ENCODE peak calls at places on chromosomes 6 and 20, in five cellular contexts. I is cardiac muscle cell, L is endodermal cell, X is GM12878, R is right atrium auricular region. J is an unnamed sample.
A peak's percentile ranks its signal among the peaks of the same experiment; 100 is the strongest.

GRCh38 chr20:36091561-36092423 is 62.7 kb upstream of the EPB41L1 start:
- DNase-seq in I (no peak), L (peak; percentile 71), X (no peak), R (no peak), J (no peak)

GRCh38 chr20:38504368-38505090 is 31.9 kb downstream of the RALGAPB start:
- DNase-seq in I (no peak), L (no peak), X (no peak), R (no peak), J (no peak)

GRCh38 chr6:166032366-166033171 is 135.1 kb downstream of the TBXT start:
- DNase-seq in I (no peak), L (peak; percentile 86), X (no peak), R (no peak), J (no peak)

GRCh38 chr6:26743157-26743821 is 83.7 kb upstream of the ZNF322 start:
- DNase-seq in I (peak; percentile 10), L (peak; percentile 88), X (no peak), R (no peak), J (no peak)

GRCh38 chr6:138666636-138667035 is 106.9 kb upstream of the CCDC28A start:
- DNase-seq in I (no peak), L (no peak), X (no peak), R (no peak), J (no peak)

GRCh38 chr6:50565004-50565403 is 148.3 kb upstream of the TFAP2D start:
- DNase-seq in I (no peak), L (no peak), X (no peak), R (no peak), J (no peak)

GRCh38 chr20:17998446-17998845 is 29.6 kb downstream of the MGME1 start:
- DNase-seq in I (no peak), L (no peak), X (no peak), R (no peak), J (no peak)

GRCh38 chr6:51570168-51570921 is 517.1 kb downstream of the PKHD1 start:
- DNase-seq in I (no peak), L (no peak), X (no peak), R (no peak), J (no peak)

GRCh38 chr6:170269151-170269872 is 21.6 kb downstream of the DLL1 start:
- DNase-seq in I (no peak), L (peak; percentile 88), X (no peak), R (no peak), J (no peak)

GRCh38 chr20:41138527-41139226 is 1.3 kb downstream of the PLCG1 start:
- DNase-seq in I (peak; percentile 31), L (no peak), X (no peak), R (no peak), J (peak; percentile 32)

GRCh38 chr20:51500311-51500710 is 42.2 kb downstream of the NFATC2 start:
- DNase-seq in I (no peak), L (peak; percentile 31), X (peak; percentile 37), R (no peak), J (peak; percentile 25)

GRCh38 chr20:44183282-44183681 is 3.7 kb downstream of the JPH2 start:
- DNase-seq in I (peak; percentile 69), L (no peak), X (no peak), R (peak; percentile 18), J (no peak)

DNA sequence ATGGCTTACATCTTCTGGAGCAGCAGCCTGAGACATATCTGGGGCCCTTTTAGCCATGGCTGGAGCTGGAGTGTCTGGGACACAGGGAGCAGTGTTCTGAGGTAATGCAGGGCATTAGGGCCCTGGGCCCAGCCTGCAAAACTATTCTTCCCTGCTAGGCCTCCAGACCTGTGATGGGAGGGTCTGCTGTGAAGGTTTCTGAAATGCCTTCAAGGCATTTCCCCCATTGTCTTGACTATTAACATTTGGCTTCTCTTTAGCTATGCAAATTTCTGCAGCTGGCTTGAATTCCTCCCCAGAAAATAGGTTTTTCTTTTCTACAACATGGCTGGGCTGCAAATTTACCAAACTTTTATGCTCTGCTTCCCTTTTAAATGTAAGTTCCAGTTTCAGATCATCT is 61.5 kb downstream of the EDN1 start:
- DNase-seq in I (no peak), L (no peak), X (no peak), R (no peak), J (no peak)
- H3K9me3 ChIP-seq in I (no peaks in the 10 kb centered on the region), L (peaks cover 24% of the 10 kb centered on the region), X (peaks cover 27% of the 10 kb centered on the region), R (peaks cover 17% of the 10 kb centered on the region), J (no peaks in the 10 kb centered on the region)

DNA sequence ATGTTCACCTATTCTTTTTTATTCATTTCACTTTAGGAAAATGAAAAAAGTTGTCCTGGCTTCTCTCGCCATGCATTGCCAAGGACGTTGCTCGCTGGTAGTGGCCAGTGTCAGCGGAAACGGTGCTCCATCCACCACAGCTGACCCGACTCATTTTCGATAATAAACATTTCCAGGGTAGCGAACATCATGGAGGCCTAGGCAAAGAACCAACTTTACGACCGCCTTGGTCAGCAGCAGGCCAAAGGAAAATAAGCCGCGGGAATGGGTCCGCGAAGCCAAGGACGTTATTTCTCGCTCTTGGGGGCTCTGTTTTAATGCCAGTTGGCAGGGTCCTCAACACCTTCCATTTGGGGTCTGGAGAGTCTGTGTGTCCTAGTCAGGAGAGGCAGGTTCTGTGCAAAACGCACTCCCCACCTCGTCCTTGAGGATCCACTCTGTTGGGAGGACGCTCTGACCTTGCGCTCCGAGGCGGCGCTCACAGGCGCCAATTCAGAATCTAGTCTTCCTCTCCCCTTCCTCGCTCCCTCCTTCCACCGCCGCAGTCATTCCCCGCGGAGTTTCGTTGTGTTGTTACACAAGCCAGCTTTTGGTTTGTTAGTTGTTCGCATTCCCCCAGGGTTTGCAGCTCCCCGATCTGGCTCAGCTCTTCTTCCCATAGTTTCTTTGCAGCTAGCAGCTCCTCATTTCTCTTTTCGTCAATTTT is 4.1 kb upstream of the PAX1 start:
- DNase-seq in I (no peak), L (peak; percentile 75), X (no peak), R (no peak), J (no peak)
- H3K9me3 ChIP-seq in I (no peaks in the 10 kb centered on the region), L (no peaks in the 10 kb centered on the region), X (no peaks in the 10 kb centered on the region), R (no peaks in the 10 kb centered on the region), J (no peaks in the 10 kb centered on the region)

GRCh38 chr20:55271370-55271769 is 733.9 kb downstream of the CBLN4 start:
- DNase-seq in I (no peak), L (no peak), X (no peak), R (no peak), J (no peak)
- H3K9me3 ChIP-seq in I (no peaks in the 10 kb centered on the region), L (peaks cover 11% of the 10 kb centered on the region), X (no peaks in the 10 kb centered on the region), R (no peaks in the 10 kb centered on the region), J (no peaks in the 10 kb centered on the region)

DNA sequence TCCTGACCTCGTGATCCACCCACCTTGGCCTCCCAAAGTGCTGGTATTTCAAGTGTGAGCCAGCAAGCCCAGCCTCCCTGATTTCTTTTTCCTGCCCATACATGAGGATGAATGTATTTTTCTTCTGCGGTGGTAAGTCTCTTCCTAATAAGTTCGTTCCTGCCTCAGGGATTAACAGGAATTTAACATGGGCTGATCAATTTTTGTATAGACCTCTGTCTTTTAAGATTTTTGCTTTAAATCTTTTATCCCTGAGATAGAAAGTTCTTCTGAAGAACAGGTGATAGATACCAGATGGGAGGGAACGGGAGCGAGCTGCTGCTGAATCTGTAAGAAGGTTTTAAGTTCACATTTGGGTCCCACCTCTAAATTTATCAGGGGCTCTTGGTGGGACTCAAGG is 7.0 kb upstream of the ZNFX1 start:
- DNase-seq in I (no peak), L (no peak), X (no peak), R (no peak), J (no peak)
- H3K9me3 ChIP-seq in I (no peaks in the 10 kb centered on the region), L (peaks cover 52% of the 10 kb centered on the region), X (peaks cover 41% of the 10 kb centered on the region), R (peaks cover 41% of the 10 kb centered on the region), J (peaks cover 85% of the 10 kb centered on the region)

GRCh38 chr6:110652520-110652919 is 162.7 kb downstream of the CDK19 start:
- DNase-seq in I (no peak), L (no peak), X (no peak), R (no peak), J (no peak)

GRCh38 chr6:110653381-110653780 is 161.9 kb downstream of the CDK19 start:
- DNase-seq in I (no peak), L (no peak), X (no peak), R (no peak), J (no peak)

GRCh38 chr6:110656492-110656891 is 158.8 kb downstream of the CDK19 start:
- DNase-seq in I (no peak), L (no peak), X (no peak), R (no peak), J (no peak)

GRCh38 chr6:110650755-110651154 is 164.5 kb downstream of the CDK19 start:
- DNase-seq in I (peak; percentile 32), L (no peak), X (no peak), R (no peak), J (no peak)

DNA sequence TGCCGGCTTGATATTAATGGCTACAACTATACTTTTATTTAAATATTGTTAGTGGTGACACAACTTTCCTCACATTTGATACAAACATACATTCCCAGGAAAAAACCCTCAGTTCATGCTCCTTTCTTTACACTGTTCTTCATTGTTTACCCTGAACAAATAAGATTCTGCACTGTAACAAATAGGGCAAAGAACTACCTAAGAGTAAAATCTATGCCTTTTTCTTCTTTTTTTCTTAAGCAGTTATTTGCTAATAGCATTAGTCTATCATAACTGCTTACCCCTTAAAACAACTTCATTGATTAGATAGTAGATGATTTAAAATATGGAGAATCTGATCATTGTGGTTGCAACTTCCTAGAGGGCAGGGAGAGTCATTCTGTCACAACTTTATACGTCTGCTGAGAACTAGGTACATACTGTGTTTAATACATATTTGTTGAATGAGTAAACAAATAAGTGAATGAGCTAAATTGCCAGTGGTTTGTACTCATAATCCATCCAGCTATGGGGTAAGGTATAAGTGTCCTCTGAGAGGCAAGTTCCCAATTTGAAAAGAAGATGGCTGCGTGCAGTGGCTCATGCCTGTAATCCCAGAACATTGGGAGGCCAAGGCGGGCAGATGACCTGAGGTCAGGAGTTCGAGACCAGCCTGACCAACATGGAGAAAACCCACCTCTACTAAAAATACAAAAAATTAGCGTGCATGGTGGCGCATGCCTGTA is 161.0 kb downstream of the CDK19 start:
- DNase-seq in I (no peak), L (no peak), X (no peak), R (no peak), J (no peak)
- H3K9me3 ChIP-seq in I (no peaks in the 10 kb centered on the region), L (no peaks in the 10 kb centered on the region), X (no peaks in the 10 kb centered on the region), R (no peaks in the 10 kb centered on the region), J (no peaks in the 10 kb centered on the region)

DNA sequence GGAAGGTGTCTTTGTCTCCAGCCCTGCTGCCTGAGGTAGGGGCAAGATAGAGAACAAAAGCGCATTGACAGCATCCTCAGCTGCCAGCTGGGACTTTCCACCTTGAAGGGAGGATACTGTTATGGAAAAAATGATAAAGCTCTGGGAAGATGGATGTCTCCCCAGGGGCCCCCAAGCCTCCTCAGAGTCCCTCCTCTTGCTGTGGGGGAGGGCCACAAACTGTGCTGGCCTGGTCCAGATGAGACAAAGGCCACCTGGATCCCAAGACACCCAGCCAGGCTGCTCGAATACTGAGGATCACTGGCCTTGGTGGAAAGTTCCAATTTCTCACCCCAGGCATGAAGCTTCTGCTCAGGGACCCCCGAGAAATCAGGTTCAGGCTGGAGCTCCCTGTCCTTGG is 13.1 kb downstream of the REM1 start:
- DNase-seq in I (no peak), L (no peak), X (no peak), R (no peak), J (no peak)
- H3K9me3 ChIP-seq in I (no peaks in the 10 kb centered on the region), L (peaks cover 28% of the 10 kb centered on the region), X (no peaks in the 10 kb centered on the region), R (no peaks in the 10 kb centered on the region), J (no peaks in the 10 kb centered on the region)